ENCODE peak calls at places on chromosomes 16 and 17, in nine cellular contexts. R, U, X, W, K, Z, H, M and B are unnamed samples.

GRCh38 chr17:27407916-27408846 is 48.1 kb upstream of the KSR1 start:
- DNase-seq in W (no peak), R (peak), K (peak), X (no peak), H (peak), U (no peak), Z (no peak), M (no peak), B (no peak)

GRCh38 chr16:29808219-29808900 is 2.0 kb downstream of the MAZ start:
- DNase-seq in M (no peak), H (no peak), X (no peak), Z (no peak), U (peak), K (no peak), R (no peak), W (no peak), B (no peak)

GRCh38 chr17:69818467-69818866 is 256.6 kb upstream of the KCNJ16 start:
- DNase-seq in R (peak), M (no peak), W (no peak), U (no peak), Z (no peak), K (no peak), H (no peak), X (no peak), B (no peak)

GRCh38 chr16:47779201-47780016 is 318.3 kb downstream of the PHKB start:
- DNase-seq in X (no peak), W (no peak), M (no peak), Z (no peak), R (peak), H (no peak), U (no peak), K (no peak), B (no peak)

GRCh38 chr16:4239682-4240175 is 2.2 kb downstream of the SRL start:
- DNase-seq in M (no peak), Z (no peak), H (no peak), R (no peak), X (no peak), W (no peak), K (no peak), U (no peak), B (no peak)

GRCh38 chr16:27226476-27226875 is 23.1 kb downstream of the KDM8 start:
- DNase-seq in K (no peak), M (no peak), R (no peak), U (no peak), H (no peak), X (no peak), Z (peak), W (no peak), B (no peak)

GRCh38 chr16:86894925-86895324 is 316.6 kb downstream of the FOXL1 start:
- DNase-seq in W (no peak), X (no peak), M (no peak), U (no peak), K (no peak), Z (no peak), H (no peak), R (no peak), B (no peak)

GRCh38 chr16:31090540-31090939 is 1.8 kb upstream of the PRSS53 start:
- DNase-seq in K (no peak), W (no peak), M (no peak), R (no peak), H (no peak), U (no peak), Z (no peak), X (no peak), B (no peak)

GRCh38 chr16:11052080-11052808 is 107.9 kb downstream of the CLEC16A start:
- DNase-seq in X (no peak), K (no peak), M (no peak), U (no peak), R (peak), H (no peak), W (no peak), Z (peak), B (no peak)

GRCh38 chr17:69581061-69581955 is 166.8 kb downstream of the MAP2K6 start:
- DNase-seq in M (no peak), K (no peak), U (no peak), R (peak), X (no peak), H (no peak), W (no peak), Z (no peak), B (no peak)

GRCh38 chr16:88824256-88825077 is 12.7 kb upstream of the APRT start:
- DNase-seq in H (no peak), W (no peak), X (no peak), M (no peak), K (no peak), R (no peak), U (no peak), Z (no peak), B (no peak)

GRCh38 chr17:78019367-78019975 is 61.0 kb downstream of the TNRC6C start:
- DNase-seq in Z (no peak), M (no peak), K (no peak), U (no peak), H (no peak), R (peak), W (no peak), X (no peak), B (no peak)

GRCh38 chr17:10844667-10845387 is 6.9 kb upstream of the PIRT start:
- DNase-seq in U (peak), R (peak), Z (peak), H (peak), K (peak), W (no peak), M (peak), X (peak), B (peak)

GRCh38 chr16:29029168-29029994 is 44.5 kb downstream of the LAT start:
- DNase-seq in M (no peak), R (peak), W (peak), X (peak), K (peak), U (peak), Z (no peak), H (peak), B (peak)

GRCh38 chr17:63699638-63700527 is at the start of gene LIMD2:
- DNase-seq in K (peak), M (no peak), W (no peak), U (peak), X (no peak), R (peak), Z (peak), H (no peak), B (no peak)

GRCh38 chr17:65228734-65229390 is 91.7 kb downstream of the RGS9 start:
- DNase-seq in M (no peak), H (no peak), U (no peak), X (no peak), R (peak), Z (no peak), W (peak), K (no peak), B (no peak)

GRCh38 chr16:65905326-65905725 is 461.2 kb upstream of the CDH5 start:
- DNase-seq in H (no peak), Z (no peak), M (no peak), X (no peak), R (no peak), K (no peak), U (no peak), W (no peak), B (no peak)

GRCh38 chr16:23128056-23128455 is 21.2 kb downstream of the USP31 start:
- DNase-seq in U (no peak), Z (no peak), X (no peak), M (no peak), W (no peak), H (no peak), R (no peak), K (no peak), B (no peak)

GRCh38 chr16:50588276-50588675 is 40.1 kb downstream of the NKD1 start:
- DNase-seq in U (no peak), Z (no peak), H (no peak), W (no peak), R (no peak), K (no peak), X (no peak), M (no peak), B (no peak)

GRCh38 chr17:78132086-78132676 is 1.6 kb downstream of the TMC8 start:
- DNase-seq in X (no peak), W (no peak), Z (peak), H (peak), M (no peak), U (peak), R (no peak), K (no peak), B (no peak)

GRCh38 chr17:76050226-76051070 is 21.9 kb downstream of the SRP68 start:
- DNase-seq in W (no peak), X (no peak), K (no peak), R (no peak), H (no peak), M (no peak), U (no peak), Z (no peak), B (no peak)

GRCh38 chr16:1381655-1382406 is 30.1 kb downstream of the GNPTG start:
- DNase-seq in K (no peak), U (no peak), M (no peak), W (no peak), R (no peak), X (no peak), Z (no peak), H (no peak), B (no peak)

GRCh38 chr17:57406131-57406980 is 150.0 kb downstream of the MSI2 start:
- DNase-seq in W (peak), H (no peak), Z (no peak), M (no peak), U (peak), R (peak), X (no peak), K (no peak), B (no peak)

GRCh38 chr16:69126221-69126620 is 6.2 kb downstream of the CHTF8 start:
- DNase-seq in M (no peak), X (no peak), W (no peak), Z (no peak), U (no peak), K (no peak), H (no peak), R (no peak), B (no peak)

GRCh38 chr16:89093602-89094251 is at the start of gene ACSF3:
- DNase-seq in K (peak), R (peak), H (no peak), M (peak), U (peak), W (no peak), Z (peak), X (no peak), B (no peak)

GRCh38 chr16:88844412-88845118 is 12.2 kb downstream of the GALNS start:
- DNase-seq in H (no peak), Z (no peak), M (no peak), K (no peak), R (no peak), U (no peak), W (no peak), X (no peak), B (no peak)

GRCh38 chr17:56359518-56359917 is 206.2 kb downstream of the ANKFN1 start:
- DNase-seq in U (no peak), Z (no peak), H (no peak), X (no peak), W (no peak), R (no peak), K (no peak), M (no peak), B (no peak)

GRCh38 chr16:23821467-23821866 is 14.3 kb upstream of the PRKCB start:
- DNase-seq in K (no peak), X (no peak), H (no peak), U (no peak), Z (no peak), M (no peak), W (no peak), R (no peak), B (no peak)

GRCh38 chr17:49994085-49995054 is 654 bp downstream of the DLX3 start:
- DNase-seq in Z (peak), K (no peak), U (peak), M (no peak), R (no peak), H (peak), X (no peak), W (no peak), B (no peak)

GRCh38 chr17:17749921-17750320 is 68.7 kb downstream of the RAI1 start:
- DNase-seq in Z (no peak), X (no peak), H (no peak), U (peak), M (peak), K (peak), W (no peak), R (peak), B (no peak)

GRCh38 chr16:80150978-80151705 is 389.7 kb upstream of the DYNLRB2 start:
- DNase-seq in R (no peak), X (no peak), K (no peak), M (no peak), Z (no peak), W (peak), U (no peak), H (no peak), B (no peak)

GRCh38 chr16:57000271-57001025 is 11.1 kb downstream of the NLRC5 start:
- DNase-seq in H (no peak), W (peak), Z (no peak), K (peak), U (no peak), M (peak), X (peak), R (peak), B (peak)

GRCh38 chr17:20216154-20216815 is 207.1 kb downstream of the SPECC1 start:
- DNase-seq in K (peak), U (no peak), X (no peak), W (no peak), M (no peak), Z (no peak), H (no peak), R (no peak), B (no peak)

GRCh38 chr17:48646183-48647102 is 20.3 kb upstream of the HOXB9 start:
- DNase-seq in Z (no peak), X (no peak), K (peak), H (no peak), U (no peak), R (no peak), W (no peak), M (no peak), B (no peak)
- H3K4me3 ChIP-seq in Z (peak), X (no peak), K (peak), H (peak), U (no peak), R (no peak), W (no peak), M (peak), B (peak)

DNA sequence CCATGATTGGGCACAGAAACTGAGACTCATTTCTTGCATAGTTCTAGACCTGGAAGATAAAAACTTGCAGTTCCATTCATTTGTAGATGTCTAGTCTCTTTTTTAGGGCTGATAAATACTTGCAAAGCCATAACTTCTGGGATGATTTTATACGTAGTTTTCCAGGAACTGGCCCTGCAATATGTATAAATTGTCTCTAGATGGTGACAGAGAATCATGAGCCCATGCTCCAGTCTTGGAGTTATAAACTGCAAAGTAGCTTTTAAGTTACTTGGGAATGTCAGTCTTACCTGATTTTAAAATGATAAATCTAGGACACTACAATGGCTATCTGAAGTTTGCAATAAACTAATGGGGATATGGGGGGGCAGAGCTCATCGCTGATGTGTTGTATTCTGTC is 3.0 kb upstream of the ADAMTS18 start:
- DNase-seq in M (no peak), R (peak), W (no peak), X (no peak), H (no peak), K (no peak), U (peak), Z (no peak), B (no peak)
- TF ChIP-seq CTCF in M (no peak), R (no peak), W (no peak), X (peak), H (no peak), K (peak), U (peak), Z (no peak), B (no peak)

GRCh38 chr17:3557768-3558583 is at the start of gene TRPV3:
- DNase-seq in M (no peak), Z (no peak), H (no peak), K (no peak), U (no peak), W (no peak), R (no peak), X (no peak), B (no peak)
- H3K4me3 ChIP-seq in M (no peak), Z (no peak), H (peak), K (no peak), U (no peak), W (no peak), R (no peak), X (no peak), B (no peak)

GRCh38 chr17:80717661-80718060 is 173.0 kb downstream of the RPTOR start:
- DNase-seq in K (no peak), H (no peak), M (no peak), U (no peak), Z (no peak), R (no peak), W (no peak), X (no peak), B (no peak)

GRCh38 chr17:80716986-80717385 is 172.3 kb downstream of the RPTOR start:
- DNase-seq in X (no peak), W (peak), U (no peak), H (no peak), Z (no peak), R (no peak), K (no peak), M (no peak), B (no peak)

GRCh38 chr17:80720624-80721577 is 176.3 kb downstream of the RPTOR start:
- DNase-seq in U (no peak), W (no peak), Z (no peak), M (no peak), H (no peak), R (peak), K (peak), X (no peak), B (no peak)

GRCh38 chr17:80719449-80719848 is 174.8 kb downstream of the RPTOR start:
- DNase-seq in R (no peak), U (no peak), M (no peak), Z (no peak), H (no peak), K (no peak), W (no peak), X (no peak), B (no peak)

GRCh38 chr17:80718428-80718827 is 173.8 kb downstream of the RPTOR start:
- DNase-seq in Z (no peak), H (no peak), M (no peak), W (no peak), X (no peak), R (no peak), K (no peak), U (no peak), B (no peak)
- TF ChIP-seq CTCF in Z (no peak), H (no peak), M (no peak), W (no peak), X (no peak), R (no peak), K (no peak), U (no peak), B (no peak)

GRCh38 chr16:73000907-73001521 is 46.9 kb downstream of the ZFHX3 start:
- DNase-seq in U (no peak), H (no peak), W (no peak), M (no peak), X (no peak), Z (no peak), K (no peak), R (no peak), B (no peak)
- H3K4me3 ChIP-seq in U (no peak), H (no peak), W (no peak), M (peak), X (no peak), Z (no peak), K (no peak), R (no peak), B (no peak)

GRCh38 chr17:44008205-44008909 is 3.9 kb downstream of the NAGS start:
- DNase-seq in X (no peak), R (no peak), W (no peak), Z (no peak), M (no peak), H (no peak), K (no peak), U (no peak), B (no peak)
- TF ChIP-seq CTCF in X (no peak), R (no peak), W (no peak), Z (no peak), M (no peak), H (no peak), K (no peak), U (peak), B (no peak)

DNA sequence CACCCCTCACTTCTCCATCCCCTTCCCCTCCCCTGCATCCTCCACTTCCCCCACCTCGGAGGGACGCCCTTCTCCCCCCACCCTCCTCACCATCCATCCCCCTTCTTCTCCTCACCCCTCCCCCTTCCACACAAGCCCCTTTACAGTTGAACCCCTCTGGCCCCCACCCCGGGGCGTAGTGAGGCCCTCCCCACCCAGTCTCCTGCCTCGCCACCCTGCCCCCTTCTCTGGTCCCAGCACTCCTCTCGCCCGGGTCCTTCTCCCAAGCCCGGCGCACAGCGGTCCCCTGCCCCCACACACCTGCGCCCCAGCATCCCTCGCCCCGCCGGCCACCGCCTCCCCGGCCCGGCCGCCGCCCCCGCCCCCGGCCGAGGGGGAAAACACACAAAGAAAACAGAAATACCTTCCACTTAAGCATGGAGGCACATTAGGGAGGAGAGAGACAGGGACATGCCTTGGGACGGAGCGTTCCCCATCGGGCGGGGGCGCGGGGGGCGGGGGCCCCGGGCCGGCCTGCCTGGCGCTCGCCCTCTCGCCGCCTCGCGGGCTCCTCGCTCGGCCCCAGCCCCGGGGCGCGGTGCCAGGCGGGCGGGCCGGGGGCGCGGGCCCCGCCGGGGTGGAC is 411 bp downstream of the SRCIN1 start:
- DNase-seq in W (no peak), R (no peak), U (no peak), X (no peak), M (no peak), K (peak), Z (no peak), H (no peak), B (no peak)
- H3K4me3 ChIP-seq in W (no peak), R (no peak), U (peak), X (peak), M (peak), K (peak), Z (peak), H (peak), B (peak)

GRCh38 chr16:77784441-77785356 is 3.7 kb upstream of the VAT1L start:
- DNase-seq in K (no peak), U (no peak), H (no peak), X (no peak), M (no peak), Z (no peak), R (no peak), W (no peak), B (no peak)
- TF ChIP-seq CTCF in K (no peak), U (no peak), H (no peak), X (peak), M (no peak), Z (no peak), R (no peak), W (peak), B (peak)

DNA sequence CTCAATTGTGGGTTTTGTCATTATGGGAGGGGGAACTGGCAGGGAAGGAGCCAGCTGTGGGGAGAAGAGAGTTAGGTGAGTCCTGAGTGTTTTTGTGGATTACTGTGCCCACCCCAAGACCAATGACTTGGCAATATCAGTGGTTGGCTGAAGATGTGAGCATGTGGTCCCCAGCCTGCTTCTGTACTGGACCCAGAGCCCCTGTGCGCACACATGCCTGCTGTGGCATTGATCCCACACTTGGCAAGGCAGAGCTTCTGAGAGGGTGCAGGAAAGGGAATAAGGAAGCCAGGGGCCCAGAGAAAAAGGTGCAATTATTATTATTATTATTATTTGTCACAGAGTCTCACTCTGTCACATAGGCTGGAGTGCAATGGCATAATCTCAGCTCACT is 1.3 kb downstream of the PRAC1 start:
- DNase-seq in H (no peak), K (no peak), X (no peak), U (no peak), R (no peak), M (no peak), Z (no peak), W (no peak), B (no peak)
- H3K4me3 ChIP-seq in H (no peak), K (no peak), X (no peak), U (no peak), R (no peak), M (no peak), Z (no peak), W (no peak), B (no peak)